ENCODE peak calls at places on chromosome 4, in seven cellular contexts. D, V, O, C, P, A and Y are unnamed samples.

GRCh38 chr4:112515278-112516075 is 503 bp downstream of the NEUROG2 start:
- DNase-seq in C (no peak), A (no peak), V (peak; percentile 37), D (peak; percentile 69), P (peak; percentile 62), O (no peak), Y (no peak)

GRCh38 chr4:112664611-112665010 is 27.7 kb downstream of the LARP7 start:
- DNase-seq in D (no peak), A (no peak), O (no peak), C (no peak), V (no peak), P (peak; percentile 7), Y (peak; percentile 17)

GRCh38 chr4:173420324-173420752 is 21.4 kb upstream of the SCRG1 start:
- DNase-seq in O (no peak), D (peak; percentile 21), V (no peak), P (peak; percentile 52), A (no peak), C (peak; percentile 34), Y (peak; percentile 19)

GRCh38 chr4:78409612-78410202 is 141.9 kb upstream of the ANXA3 start:
- DNase-seq in V (no peak), A (no peak), O (no peak), P (no peak), D (no peak), C (no peak), Y (peak; percentile 32)

GRCh38 chr4:78162821-78163220 is 105.7 kb downstream of the FRAS1 start:
- DNase-seq in C (no peak), P (no peak), O (no peak), A (no peak), V (no peak), D (no peak), Y (peak; percentile 42)

GRCh38 chr4:74682567-74683359 is 111.6 kb downstream of the BTC start:
- DNase-seq in A (no peak), P (peak; percentile 94), C (no peak), O (peak; percentile 79), V (no peak), D (peak; percentile 9), Y (peak; percentile 94)

GRCh38 chr4:112410364-112410763 is 105.6 kb downstream of the NEUROG2 start:
- DNase-seq in D (no peak), C (peak; percentile 79), O (no peak), P (no peak), V (no peak), A (no peak), Y (peak; percentile 76)

GRCh38 chr4:38386654-38387188 is 277.3 kb upstream of the KLF3 start:
- DNase-seq in O (peak; percentile 31), A (no peak), P (no peak), V (no peak), C (no peak), D (no peak), Y (no peak)

GRCh38 chr4:40199179-40199670 is 2.4 kb downstream of the RHOH start:
- DNase-seq in C (no peak), P (no peak), A (no peak), O (no peak), D (peak; percentile 76), V (no peak), Y (no peak)

GRCh38 chr4:169410839-169411770 is 140.3 kb upstream of the SH3RF1 start:
- DNase-seq in P (peak; percentile 3), A (no peak), O (no peak), C (no peak), V (peak; percentile 77), D (peak; percentile 94), Y (no peak)

GRCh38 chr4:12729384-12729783 is 754.8 kb downstream of the RAB28 start:
- DNase-seq in V (no peak), D (peak; percentile 18), P (peak; percentile 53), A (no peak), C (no peak), O (no peak), Y (peak; percentile 6)

GRCh38 chr4:56400560-56400959 is 13.3 kb upstream of the AASDH start:
- DNase-seq in A (no peak), C (no peak), P (no peak), D (no peak), O (no peak), V (no peak), Y (no peak)

GRCh38 chr4:71268156-71268555 is 70.7 kb upstream of the SLC4A4 start:
- DNase-seq in V (no peak), D (no peak), C (no peak), A (no peak), P (peak; percentile 37), O (no peak), Y (no peak)

GRCh38 chr4:8854866-8855265 is 16.8 kb downstream of the HMX1 start:
- DNase-seq in C (no peak), P (peak; percentile 80), V (no peak), D (no peak), A (no peak), O (no peak), Y (no peak)

GRCh38 chr4:26020083-26020668 is 106.2 kb downstream of the SMIM20 start:
- DNase-seq in A (no peak), C (no peak), V (no peak), O (peak; percentile 64), P (peak; percentile 91), D (no peak), Y (peak; percentile 33)

GRCh38 chr4:75512336-75513211 is 1.6 kb downstream of the RCHY1 start:
- DNase-seq in A (no peak), V (peak; percentile 56), D (peak; percentile 64), C (no peak), O (peak; percentile 30), P (peak; percentile 63), Y (no peak)

GRCh38 chr4:8506373-8507250 is 66.0 kb downstream of the TRMT44 start:
- DNase-seq in A (no peak), V (no peak), P (peak; percentile 96), O (peak; percentile 42), D (no peak), C (no peak), Y (no peak)

GRCh38 chr4:119080721-119081541 is 54.7 kb upstream of the MYOZ2 start:
- DNase-seq in C (no peak), A (no peak), D (no peak), V (no peak), P (peak; percentile 13), O (no peak), Y (no peak)

GRCh38 chr4:1945492-1945891 is 63.3 kb downstream of the NELFA start:
- DNase-seq in P (no peak), C (no peak), A (no peak), O (no peak), V (no peak), D (no peak), Y (no peak)

GRCh38 chr4:100742045-100742444 is 224.2 kb upstream of the EMCN start:
- DNase-seq in O (no peak), V (no peak), P (peak; percentile 67), A (no peak), D (peak; percentile 57), C (no peak), Y (peak; percentile 40)

GRCh38 chr4:134028411-134028810 is 173.2 kb downstream of the PABPC4L start:
- DNase-seq in D (no peak), P (no peak), A (no peak), O (no peak), C (no peak), V (no peak), Y (no peak)

GRCh38 chr4:151922306-151922705 is 161.5 kb upstream of the GATB start:
- DNase-seq in V (no peak), O (no peak), A (no peak), C (no peak), D (no peak), P (peak; percentile 82), Y (no peak)

GRCh38 chr4:103718993-103719319 is 829 bp downstream of the TACR3 start:
- DNase-seq in C (no peak), V (no peak), O (no peak), D (no peak), A (no peak), P (no peak), Y (no peak)

GRCh38 chr4:3783691-3784306 is 17.6 kb downstream of the ADRA2C start:
- DNase-seq in O (no peak), C (no peak), V (no peak), P (peak; percentile 48), A (no peak), D (peak; percentile 14), Y (no peak)

GRCh38 chr4:127249066-127249766 is 383.5 kb upstream of the INTU start:
- DNase-seq in V (no peak), O (no peak), P (peak; percentile 65), C (no peak), D (no peak), A (no peak), Y (peak; percentile 30)